ENCODE peak calls at places on chromosomes 16 and 17, in six cellular contexts. B is BJ, D is astrocyte of the spinal cord, L is esophagus muscularis mucosa, J is adipocyte, Z is GM12864. W is an unnamed sample.
A peak's percentile ranks its signal among the peaks of the same experiment; 100 is the strongest.

GRCh38 chr17:81411305-81411704 is 16.0 kb downstream of the BAHCC1 start:
- DNase-seq in B (no peak), D (no peak), L (no peak), J (no peak), Z (no peak), W (no peak)

GRCh38 chr17:49984283-49984682 is 10.7 kb downstream of the DLX3 start:
- DNase-seq in B (no peak), D (no peak), L (no peak), J (no peak), Z (no peak), W (no peak)

GRCh38 chr16:85136213-85136704 is 24.0 kb upstream of the CIBAR2 start:
- DNase-seq in B (no peak), D (no peak), L (no peak), J (peak; percentile 30), Z (no peak), W (peak; percentile 49)

GRCh38 chr16:79380990-79381389 is 219.5 kb downstream of the MAF start:
- DNase-seq in B (no peak), D (no peak), L (no peak), J (no peak), Z (no peak), W (peak; percentile 34)

GRCh38 chr17:51848451-51848850 is 310.1 kb downstream of the CA10 start:
- DNase-seq in B (no peak), D (no peak), L (no peak), J (no peak), Z (no peak), W (no peak)

GRCh38 chr16:11010576-11011221 is 66.3 kb downstream of the CLEC16A start:
- DNase-seq in B (no peak), D (no peak), L (no peak), J (no peak), Z (no peak), W (no peak)

GRCh38 chr17:81684442-81684911 is 666 bp downstream of the HGS start:
- DNase-seq in B (no peak), D (peak; percentile 77), L (no peak), J (peak; percentile 87), Z (no peak), W (no peak)

GRCh38 chr16:391885-392335 is 5.1 kb upstream of the NME4 start:
- DNase-seq in B (no peak), D (peak; percentile 85), L (no peak), J (peak; percentile 53), Z (peak; percentile 29), W (peak; percentile 85)

GRCh38 chr16:35731341-35732040 is 2272.1 kb downstream of the TP53TG3F start:
- DNase-seq in B (no peak), D (no peak), L (peak; percentile 79), J (no peak), Z (no peak), W (no peak)

GRCh38 chr16:23353440-23353839 is 51.3 kb downstream of the SCNN1B start:
- DNase-seq in B (no peak), D (no peak), L (no peak), J (no peak), Z (no peak), W (no peak)

GRCh38 chr16:30142672-30143346 is 19.8 kb upstream of the MAPK3 start:
- DNase-seq in B (no peak), D (no peak), L (no peak), J (no peak), Z (no peak), W (no peak)

GRCh38 chr17:80328620-80329380 is 68.1 kb downstream of the RNF213 start:
- DNase-seq in B (no peak), D (no peak), L (no peak), J (no peak), Z (no peak), W (peak; percentile 19)

GRCh38 chr16:89506791-89507191 is 1.4 kb upstream of the SPG7 start:
- DNase-seq in B (no peak), D (no peak), L (no peak), J (no peak), Z (no peak), W (no peak)

GRCh38 chr17:79537061-79537460 is 73.8 kb downstream of the RBFOX3 start:
- DNase-seq in B (no peak), D (no peak), L (no peak), J (no peak), Z (no peak), W (no peak)

GRCh38 chr17:8923762-8924161 is 41.7 kb downstream of the PIK3R5 start:
- DNase-seq in B (no peak), D (no peak), L (peak; percentile 45), J (no peak), Z (no peak), W (no peak)

GRCh38 chr16:621526-622105 is 9.2 kb upstream of the WFIKKN1 start:
- DNase-seq in B (no peak), D (no peak), L (no peak), J (no peak), Z (no peak), W (no peak)

GRCh38 chr16:15545544-15545943 is 97.4 kb downstream of the MARF1 start:
- DNase-seq in B (no peak), D (no peak), L (no peak), J (no peak), Z (no peak), W (no peak)

GRCh38 chr16:15552507-15552906 is 90.4 kb downstream of the MARF1 start:
- DNase-seq in B (no peak), D (no peak), L (no peak), J (no peak), Z (no peak), W (peak; percentile 50)

GRCh38 chr16:15544405-15544804 is 98.5 kb downstream of the MARF1 start:
- DNase-seq in B (no peak), D (no peak), L (no peak), J (no peak), Z (no peak), W (no peak)

GRCh38 chr16:15547768-15548096 is 95.2 kb downstream of the MARF1 start:
- DNase-seq in B (no peak), D (no peak), L (no peak), J (no peak), Z (no peak), W (no peak)

DNA sequence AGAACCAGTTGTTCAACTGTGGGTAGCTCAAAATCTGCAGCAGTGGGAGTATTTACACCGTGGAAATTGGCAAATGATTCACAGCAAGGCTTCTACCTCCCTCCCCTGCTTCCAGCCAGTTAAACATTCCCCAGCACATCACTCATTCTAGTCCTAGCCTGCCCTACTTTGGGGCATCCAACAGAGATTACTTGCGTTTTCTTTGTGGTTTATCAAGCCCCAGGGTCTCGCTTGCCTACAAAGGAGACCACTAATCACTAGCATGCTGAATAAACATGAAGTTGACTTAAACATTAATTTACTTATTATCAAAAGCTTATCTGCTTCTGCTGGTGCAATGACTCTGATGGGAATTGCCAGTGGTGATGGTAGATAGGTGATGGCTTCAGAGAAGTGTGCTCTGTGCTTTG is 94.5 kb downstream of the MARF1 start:
- DNase-seq in B (no peak), D (peak; percentile 26), L (no peak), J (no peak), Z (no peak), W (peak; percentile 40)
- H3K4me3 ChIP-seq in B (no peak overlapping the region), D (no peak overlapping the region), L (no peak overlapping the region), J (no peak overlapping the region), Z (no peak overlapping the region), W (no peak overlapping the region)

GRCh38 chr17:77472837-77473214 is 332.1 kb downstream of the SEC14L1 start:
- DNase-seq in B (no peak), D (no peak), L (no peak), J (peak; percentile 21), Z (no peak), W (no peak)

GRCh38 chr17:77471984-77472836 is 331.4 kb downstream of the SEC14L1 start:
- DNase-seq in B (no peak), D (peak; percentile 90), L (no peak), J (peak; percentile 91), Z (no peak), W (peak; percentile 95)

GRCh38 chr17:77468897-77469296 is 328.1 kb downstream of the SEC14L1 start:
- DNase-seq in B (no peak), D (no peak), L (no peak), J (no peak), Z (no peak), W (no peak)

GRCh38 chr17:77470330-77470786 is 329.6 kb downstream of the SEC14L1 start:
- DNase-seq in B (no peak), D (no peak), L (no peak), J (no peak), Z (no peak), W (no peak)

GRCh38 chr17:77470800-77471733 is 330.3 kb downstream of the SEC14L1 start:
- DNase-seq in B (no peak), D (peak; percentile 53), L (no peak), J (peak; percentile 66), Z (no peak), W (peak; percentile 63)
- H3K4me3 ChIP-seq in B (no peak overlapping the region), D (no peak overlapping the region), L (no peak overlapping the region), J (peak overlapping the region; percentile 45), Z (no peak overlapping the region), W (no peak overlapping the region)

DNA sequence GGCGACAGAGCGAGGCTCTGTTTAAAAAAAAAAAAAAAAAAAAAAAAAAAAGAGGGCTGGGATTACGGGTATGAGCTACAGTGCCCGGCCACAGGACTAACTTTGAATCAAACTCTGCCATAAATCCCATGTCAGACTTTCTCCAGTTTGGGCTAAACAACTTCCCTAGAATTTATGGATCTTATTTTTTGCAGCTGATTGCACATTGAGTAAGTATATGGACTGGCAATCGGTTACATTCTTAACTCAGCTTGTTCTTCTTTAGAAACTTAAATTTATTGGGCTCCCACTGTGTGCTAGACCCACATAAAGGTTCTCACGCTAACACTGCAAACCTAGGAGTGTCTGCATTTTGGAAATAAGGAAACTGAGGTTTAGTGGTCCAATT is 788 bp upstream of the CBFB start:
- DNase-seq in B (no peak), D (no peak), L (no peak), J (no peak), Z (no peak), W (no peak)
- H3K4me3 ChIP-seq in B (peak overlapping the region; percentile 52), D (peak overlapping the region; percentile 56), L (peak overlapping the region; percentile 100), J (peak overlapping the region; percentile 88), Z (peak overlapping the region; percentile 59), W (peak overlapping the region; percentile 74)

GRCh38 chr16:86580798-86581185 is 2.4 kb downstream of the FOXL1 start:
- DNase-seq in B (no peak), D (no peak), L (no peak), J (no peak), Z (no peak), W (peak; percentile 42)
- H3K4me3 ChIP-seq in B (no peak overlapping the region), D (peak overlapping the region; percentile 54), L (no peak overlapping the region), J (peak overlapping the region; percentile 83), Z (no peak overlapping the region), W (peak overlapping the region; percentile 29)

DNA sequence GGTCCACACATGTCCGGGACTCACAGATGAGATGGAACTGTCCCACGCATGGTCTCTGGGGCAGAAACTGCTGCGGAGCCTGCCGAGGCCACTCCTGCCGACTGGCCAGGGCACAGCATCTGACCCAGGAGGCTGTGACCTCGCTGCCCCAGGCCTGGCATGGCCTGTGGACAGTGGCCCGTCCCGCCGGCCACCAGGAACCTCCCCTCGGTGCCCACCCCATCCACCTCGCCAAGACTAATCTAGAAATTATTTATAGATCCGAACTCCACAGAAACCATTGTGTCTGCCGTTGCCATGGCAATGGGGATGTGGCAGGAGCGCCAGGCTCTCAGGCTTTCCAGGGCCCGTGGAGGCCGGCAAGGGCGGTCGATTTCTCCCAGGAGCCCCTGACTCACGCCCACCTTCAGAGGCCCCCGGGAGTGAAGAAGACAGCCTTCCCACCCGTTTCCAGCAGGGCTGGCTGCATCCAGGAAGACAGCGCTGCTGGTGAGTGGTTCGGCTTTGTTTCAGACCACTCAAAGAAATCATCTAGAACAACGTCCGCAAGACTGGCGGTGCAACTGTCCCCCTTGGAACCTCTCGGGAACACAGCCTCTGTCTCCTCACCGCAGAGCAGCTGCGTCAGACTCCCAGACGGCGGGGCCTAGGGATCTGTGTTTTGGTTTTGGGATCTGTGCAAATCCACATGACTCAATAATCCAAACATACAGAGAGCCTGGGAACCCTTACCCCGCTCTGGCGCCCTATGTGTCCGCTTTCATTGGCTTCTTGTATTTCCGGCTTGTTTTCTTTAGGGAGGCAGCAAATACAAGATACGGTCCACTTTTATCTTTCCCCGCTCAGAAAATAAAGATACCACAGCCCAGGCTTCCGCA is 48.4 kb upstream of the ZCCHC14 start:
- DNase-seq in B (no peak), D (peak; percentile 87), L (no peak), J (peak; percentile 85), Z (no peak), W (peak; percentile 75)
- H3K4me3 ChIP-seq in B (no peak overlapping the region), D (peak overlapping the region; percentile 10), L (peak overlapping the region; percentile 27), J (peak overlapping the region; percentile 57), Z (no peak overlapping the region), W (peak overlapping the region; percentile 42)